ENCODE peak calls at places on chromosomes 13 and 19, in six cellular contexts. One of them, this sample, is unnamed.

GRCh38 chr19:2848625-2849024 is 7.3 kb downstream of the ZNF555 start:
- DNase-seq in skeletal muscle cell: peak; percentile 18
- DNase-seq in LHCN-M2: peak; percentile 96
- DNase-seq in cardiac muscle cell: no peak
- DNase-seq in naive thymus-derived CD4-positive, alpha-beta T cell: no peak
- DNase-seq in NCI-H2081: no peak
- DNase-seq in this sample: no peak

GRCh38 chr13:114096811-114097503 is 35.5 kb downstream of the RASA3 start:
- DNase-seq in skeletal muscle cell: no peak
- DNase-seq in LHCN-M2: no peak
- DNase-seq in cardiac muscle cell: no peak
- DNase-seq in naive thymus-derived CD4-positive, alpha-beta T cell: no peak
- DNase-seq in NCI-H2081: peak; percentile 10
- DNase-seq in this sample: no peak

GRCh38 chr19:3369337-3370213 is 3.2 kb downstream of the NFIC start:
- DNase-seq in skeletal muscle cell: no peak
- DNase-seq in LHCN-M2: peak; percentile 68
- DNase-seq in cardiac muscle cell: peak; percentile 53
- DNase-seq in naive thymus-derived CD4-positive, alpha-beta T cell: no peak
- DNase-seq in NCI-H2081: no peak
- DNase-seq in this sample: peak; percentile 55

GRCh38 chr19:42051166-42052115 is 18.6 kb downstream of the GRIK5 start:
- DNase-seq in skeletal muscle cell: no peak
- DNase-seq in LHCN-M2: no peak
- DNase-seq in cardiac muscle cell: no peak
- DNase-seq in naive thymus-derived CD4-positive, alpha-beta T cell: no peak
- DNase-seq in NCI-H2081: no peak
- DNase-seq in this sample: peak; percentile 90

GRCh38 chr13:100508996-100509395 is 79.6 kb downstream of the GGACT start:
- DNase-seq in skeletal muscle cell: no peak
- DNase-seq in LHCN-M2: no peak
- DNase-seq in cardiac muscle cell: no peak
- DNase-seq in naive thymus-derived CD4-positive, alpha-beta T cell: no peak
- DNase-seq in NCI-H2081: peak; percentile 47
- DNase-seq in this sample: no peak

GRCh38 chr13:30936920-30937319 is 4.5 kb downstream of the TEX26 start:
- DNase-seq in skeletal muscle cell: no peak
- DNase-seq in LHCN-M2: no peak
- DNase-seq in cardiac muscle cell: no peak
- DNase-seq in naive thymus-derived CD4-positive, alpha-beta T cell: no peak
- DNase-seq in NCI-H2081: no peak
- DNase-seq in this sample: no peak

GRCh38 chr19:5889288-5889971 is 14.2 kb downstream of the NDUFA11 start:
- DNase-seq in skeletal muscle cell: no peak
- DNase-seq in LHCN-M2: no peak
- DNase-seq in cardiac muscle cell: no peak
- DNase-seq in naive thymus-derived CD4-positive, alpha-beta T cell: no peak
- DNase-seq in NCI-H2081: no peak
- DNase-seq in this sample: no peak

GRCh38 chr19:40392123-40392522 is 2.1 kb upstream of the HIPK4 start:
- DNase-seq in skeletal muscle cell: no peak
- DNase-seq in LHCN-M2: no peak
- DNase-seq in cardiac muscle cell: no peak
- DNase-seq in naive thymus-derived CD4-positive, alpha-beta T cell: no peak
- DNase-seq in NCI-H2081: no peak
- DNase-seq in this sample: no peak

GRCh38 chr19:49409441-49410029 is 13.7 kb downstream of the PTH2 start:
- DNase-seq in skeletal muscle cell: no peak
- DNase-seq in LHCN-M2: no peak
- DNase-seq in cardiac muscle cell: no peak
- DNase-seq in naive thymus-derived CD4-positive, alpha-beta T cell: no peak
- DNase-seq in NCI-H2081: no peak
- DNase-seq in this sample: no peak

GRCh38 chr19:44847144-44848035 is 1.3 kb downstream of the NECTIN2 start:
- DNase-seq in skeletal muscle cell: no peak
- DNase-seq in LHCN-M2: peak; percentile 31
- DNase-seq in cardiac muscle cell: peak; percentile 71
- DNase-seq in naive thymus-derived CD4-positive, alpha-beta T cell: no peak
- DNase-seq in NCI-H2081: no peak
- DNase-seq in this sample: peak; percentile 82

GRCh38 chr19:38387550-38388309 is at the start of gene GGN:
- DNase-seq in skeletal muscle cell: peak; percentile 81
- DNase-seq in LHCN-M2: peak; percentile 91
- DNase-seq in cardiac muscle cell: peak; percentile 92
- DNase-seq in naive thymus-derived CD4-positive, alpha-beta T cell: peak; percentile 70
- DNase-seq in NCI-H2081: peak; percentile 55
- DNase-seq in this sample: peak; percentile 91

GRCh38 chr13:26941345-26942174 is 181.0 kb upstream of the GPR12 start:
- DNase-seq in skeletal muscle cell: peak; percentile 34
- DNase-seq in LHCN-M2: peak; percentile 76
- DNase-seq in cardiac muscle cell: peak; percentile 66
- DNase-seq in naive thymus-derived CD4-positive, alpha-beta T cell: no peak
- DNase-seq in NCI-H2081: no peak
- DNase-seq in this sample: peak; percentile 76

GRCh38 chr13:43239441-43239840 is 216.1 kb downstream of the DNAJC15 start:
- DNase-seq in skeletal muscle cell: no peak
- DNase-seq in LHCN-M2: no peak
- DNase-seq in cardiac muscle cell: no peak
- DNase-seq in naive thymus-derived CD4-positive, alpha-beta T cell: no peak
- DNase-seq in NCI-H2081: no peak
- DNase-seq in this sample: no peak

GRCh38 chr19:10639836-10640235 is 14.3 kb upstream of the ILF3 start:
- DNase-seq in skeletal muscle cell: no peak
- DNase-seq in LHCN-M2: no peak
- DNase-seq in cardiac muscle cell: no peak
- DNase-seq in naive thymus-derived CD4-positive, alpha-beta T cell: no peak
- DNase-seq in NCI-H2081: no peak
- DNase-seq in this sample: no peak

GRCh38 chr13:77898097-77898496 is 20.5 kb downstream of the EDNRB start:
- DNase-seq in skeletal muscle cell: no peak
- DNase-seq in LHCN-M2: no peak
- DNase-seq in cardiac muscle cell: peak; percentile 62
- DNase-seq in naive thymus-derived CD4-positive, alpha-beta T cell: no peak
- DNase-seq in NCI-H2081: no peak
- DNase-seq in this sample: peak; percentile 84

GRCh38 chr13:54162069-54162468 is 1133.5 kb downstream of the OLFM4 start:
- DNase-seq in skeletal muscle cell: no peak
- DNase-seq in LHCN-M2: no peak
- DNase-seq in cardiac muscle cell: no peak
- DNase-seq in naive thymus-derived CD4-positive, alpha-beta T cell: no peak
- DNase-seq in NCI-H2081: no peak
- DNase-seq in this sample: no peak

GRCh38 chr19:31943305-31943704 is 402.1 kb upstream of the ZNF507 start:
- DNase-seq in skeletal muscle cell: no peak
- DNase-seq in LHCN-M2: no peak
- DNase-seq in cardiac muscle cell: no peak
- DNase-seq in naive thymus-derived CD4-positive, alpha-beta T cell: no peak
- DNase-seq in NCI-H2081: no peak
- DNase-seq in this sample: no peak

GRCh38 chr13:63605962-63606361 is 2190.3 kb upstream of the PCDH20 start:
- DNase-seq in skeletal muscle cell: peak; percentile 19
- DNase-seq in LHCN-M2: no peak
- DNase-seq in cardiac muscle cell: no peak
- DNase-seq in naive thymus-derived CD4-positive, alpha-beta T cell: no peak
- DNase-seq in NCI-H2081: no peak
- DNase-seq in this sample: peak; percentile 8

GRCh38 chr13:31797154-31797775 is 57.9 kb downstream of the RXFP2 start:
- DNase-seq in skeletal muscle cell: no peak
- DNase-seq in LHCN-M2: peak; percentile 61
- DNase-seq in cardiac muscle cell: peak; percentile 69
- DNase-seq in naive thymus-derived CD4-positive, alpha-beta T cell: no peak
- DNase-seq in NCI-H2081: peak; percentile 23
- DNase-seq in this sample: peak; percentile 37

GRCh38 chr19:6066661-6067646 is 43.3 kb downstream of the RFX2 start:
- DNase-seq in skeletal muscle cell: no peak
- DNase-seq in LHCN-M2: peak; percentile 85
- DNase-seq in cardiac muscle cell: peak; percentile 97
- DNase-seq in naive thymus-derived CD4-positive, alpha-beta T cell: no peak
- DNase-seq in NCI-H2081: peak; percentile 97
- DNase-seq in this sample: peak; percentile 98

GRCh38 chr19:4206818-4207484 is 22.4 kb upstream of the EBI3 start:
- DNase-seq in skeletal muscle cell: no peak
- DNase-seq in LHCN-M2: peak; percentile 56
- DNase-seq in cardiac muscle cell: peak; percentile 30
- DNase-seq in naive thymus-derived CD4-positive, alpha-beta T cell: no peak
- DNase-seq in NCI-H2081: no peak
- DNase-seq in this sample: peak; percentile 16

GRCh38 chr13:44504146-44504545 is 72.0 kb downstream of the TSC22D1 start:
- DNase-seq in skeletal muscle cell: no peak
- DNase-seq in LHCN-M2: no peak
- DNase-seq in cardiac muscle cell: no peak
- DNase-seq in naive thymus-derived CD4-positive, alpha-beta T cell: no peak
- DNase-seq in NCI-H2081: no peak
- DNase-seq in this sample: no peak

GRCh38 chr19:19554074-19555023 is 16.3 kb downstream of the CILP2 start:
- DNase-seq in skeletal muscle cell: no peak
- DNase-seq in LHCN-M2: no peak
- DNase-seq in cardiac muscle cell: peak; percentile 61
- DNase-seq in naive thymus-derived CD4-positive, alpha-beta T cell: peak; percentile 49
- DNase-seq in NCI-H2081: no peak
- DNase-seq in this sample: peak; percentile 44

GRCh38 chr19:1665565-1666047 is 13.2 kb upstream of the TCF3 start:
- DNase-seq in skeletal muscle cell: no peak
- DNase-seq in LHCN-M2: no peak
- DNase-seq in cardiac muscle cell: no peak
- DNase-seq in naive thymus-derived CD4-positive, alpha-beta T cell: no peak
- DNase-seq in NCI-H2081: no peak
- DNase-seq in this sample: no peak

GRCh38 chr13:32309812-32310706 is 5.1 kb downstream of the ZAR1L start:
- DNase-seq in skeletal muscle cell: peak; percentile 32
- DNase-seq in LHCN-M2: peak; percentile 62
- DNase-seq in cardiac muscle cell: peak; percentile 81
- DNase-seq in naive thymus-derived CD4-positive, alpha-beta T cell: peak; percentile 51
- DNase-seq in NCI-H2081: no peak
- DNase-seq in this sample: peak; percentile 61

GRCh38 chr13:44523176-44524017 is 52.7 kb downstream of the TSC22D1 start:
- DNase-seq in skeletal muscle cell: peak; percentile 25
- DNase-seq in LHCN-M2: peak; percentile 24
- DNase-seq in cardiac muscle cell: peak; percentile 63
- DNase-seq in naive thymus-derived CD4-positive, alpha-beta T cell: no peak
- DNase-seq in NCI-H2081: no peak
- DNase-seq in this sample: peak; percentile 87

GRCh38 chr19:58367698-58368454 is 5.3 kb upstream of the ZNF497 start:
- DNase-seq in skeletal muscle cell: no peak
- DNase-seq in LHCN-M2: no peak
- DNase-seq in cardiac muscle cell: no peak
- DNase-seq in naive thymus-derived CD4-positive, alpha-beta T cell: no peak
- DNase-seq in NCI-H2081: no peak
- DNase-seq in this sample: no peak

GRCh38 chr19:35248310-35249145 is at the start of gene LSR:
- DNase-seq in skeletal muscle cell: no peak
- DNase-seq in LHCN-M2: no peak
- DNase-seq in cardiac muscle cell: no peak
- DNase-seq in naive thymus-derived CD4-positive, alpha-beta T cell: peak; percentile 74
- DNase-seq in NCI-H2081: peak; percentile 91
- DNase-seq in this sample: peak; percentile 96

GRCh38 chr13:113544071-113544891 is 40.3 kb upstream of the TFDP1 start:
- DNase-seq in skeletal muscle cell: no peak
- DNase-seq in LHCN-M2: no peak
- DNase-seq in cardiac muscle cell: no peak
- DNase-seq in naive thymus-derived CD4-positive, alpha-beta T cell: no peak
- DNase-seq in NCI-H2081: no peak
- DNase-seq in this sample: no peak

GRCh38 chr19:46609511-46610412 is 8.6 kb downstream of the CALM3 start:
- DNase-seq in skeletal muscle cell: no peak
- DNase-seq in LHCN-M2: no peak
- DNase-seq in cardiac muscle cell: no peak
- DNase-seq in naive thymus-derived CD4-positive, alpha-beta T cell: no peak
- DNase-seq in NCI-H2081: no peak
- DNase-seq in this sample: no peak

GRCh38 chr19:7263521-7263920 is 30.7 kb downstream of the INSR start:
- DNase-seq in skeletal muscle cell: no peak
- DNase-seq in LHCN-M2: no peak
- DNase-seq in cardiac muscle cell: no peak
- DNase-seq in naive thymus-derived CD4-positive, alpha-beta T cell: no peak
- DNase-seq in NCI-H2081: no peak
- DNase-seq in this sample: no peak

GRCh38 chr13:94362411-94362909 is 117.0 kb downstream of the DCT start:
- DNase-seq in skeletal muscle cell: peak; percentile 66
- DNase-seq in LHCN-M2: peak; percentile 86
- DNase-seq in cardiac muscle cell: peak; percentile 93
- DNase-seq in naive thymus-derived CD4-positive, alpha-beta T cell: peak; percentile 74
- DNase-seq in NCI-H2081: peak; percentile 68
- DNase-seq in this sample: peak; percentile 84

GRCh38 chr19:18803550-18804138 is 12.5 kb upstream of the COMP start:
- DNase-seq in skeletal muscle cell: no peak
- DNase-seq in LHCN-M2: no peak
- DNase-seq in cardiac muscle cell: no peak
- DNase-seq in naive thymus-derived CD4-positive, alpha-beta T cell: no peak
- DNase-seq in NCI-H2081: no peak
- DNase-seq in this sample: no peak

GRCh38 chr19:43763473-43763939 is 8.7 kb upstream of the SMG9 start:
- DNase-seq in skeletal muscle cell: no peak
- DNase-seq in LHCN-M2: no peak
- DNase-seq in cardiac muscle cell: no peak
- DNase-seq in naive thymus-derived CD4-positive, alpha-beta T cell: no peak
- DNase-seq in NCI-H2081: no peak
- DNase-seq in this sample: peak; percentile 41

GRCh38 chr19:19654441-19654840 is 9.0 kb downstream of the ATP13A1 start:
- DNase-seq in skeletal muscle cell: no peak
- DNase-seq in LHCN-M2: no peak
- DNase-seq in cardiac muscle cell: no peak
- DNase-seq in naive thymus-derived CD4-positive, alpha-beta T cell: no peak
- DNase-seq in NCI-H2081: no peak
- DNase-seq in this sample: no peak

GRCh38 chr19:2274185-2274711 is 7.7 kb downstream of the PEAK3 start:
- DNase-seq in skeletal muscle cell: no peak
- DNase-seq in LHCN-M2: no peak
- DNase-seq in cardiac muscle cell: no peak
- DNase-seq in naive thymus-derived CD4-positive, alpha-beta T cell: no peak
- DNase-seq in NCI-H2081: no peak
- DNase-seq in this sample: peak; percentile 28